ENCODE peak calls at places on chromosomes 16 and 17, in nine cellular contexts. One of them, this sample, is unnamed.
A peak's percentile ranks its signal among the peaks of the same experiment; 100 is the strongest.

GRCh38 chr16:88078111-88078775 is 127.0 kb downstream of the BANP start:
- DNase-seq in pancreas: no peak
- DNase-seq in fibroblast of lung: no peak
- DNase-seq in lung: no peak
- DNase-seq in endothelial cell: no peak
- DNase-seq in tibial artery: no peak
- DNase-seq in AG09319: no peak
- DNase-seq in mammary epithelial cell: no peak
- DNase-seq in neural progenitor cell: no peak
- DNase-seq in this sample: no peak

GRCh38 chr17:43543300-43543699 is 2.8 kb downstream of the ETV4 start:
- DNase-seq in pancreas: no peak
- DNase-seq in neural progenitor cell: peak; percentile 28
- DNase-seq in tibial artery: no peak
- DNase-seq in AG09319: no peak
- DNase-seq in lung: no peak
- DNase-seq in fibroblast of lung: no peak
- DNase-seq in endothelial cell: no peak
- DNase-seq in mammary epithelial cell: no peak
- DNase-seq in this sample: no peak

GRCh38 chr17:47995241-47995935 is 24.5 kb downstream of the CDK5RAP3 start:
- DNase-seq in fibroblast of lung: no peak
- DNase-seq in lung: no peak
- DNase-seq in endothelial cell: peak; percentile 29
- DNase-seq in mammary epithelial cell: no peak
- DNase-seq in pancreas: peak; percentile 85
- DNase-seq in neural progenitor cell: peak; percentile 86
- DNase-seq in tibial artery: no peak
- DNase-seq in AG09319: no peak
- DNase-seq in this sample: no peak

GRCh38 chr17:39899215-39899614 is 19.2 kb downstream of the GSDMB start:
- DNase-seq in pancreas: no peak
- DNase-seq in tibial artery: no peak
- DNase-seq in lung: no peak
- DNase-seq in AG09319: no peak
- DNase-seq in endothelial cell: no peak
- DNase-seq in mammary epithelial cell: no peak
- DNase-seq in fibroblast of lung: no peak
- DNase-seq in neural progenitor cell: no peak
- DNase-seq in this sample: no peak

GRCh38 chr17:49029841-49030240 is 32.7 kb downstream of the IGF2BP1 start:
- DNase-seq in lung: no peak
- DNase-seq in fibroblast of lung: no peak
- DNase-seq in tibial artery: no peak
- DNase-seq in pancreas: no peak
- DNase-seq in endothelial cell: no peak
- DNase-seq in neural progenitor cell: no peak
- DNase-seq in mammary epithelial cell: no peak
- DNase-seq in AG09319: no peak
- DNase-seq in this sample: no peak

GRCh38 chr16:20683812-20684211 is 13.7 kb downstream of the ACSM1 start:
- DNase-seq in lung: no peak
- DNase-seq in fibroblast of lung: no peak
- DNase-seq in AG09319: no peak
- DNase-seq in neural progenitor cell: no peak
- DNase-seq in endothelial cell: no peak
- DNase-seq in mammary epithelial cell: peak; percentile 53
- DNase-seq in tibial artery: no peak
- DNase-seq in pancreas: no peak
- DNase-seq in this sample: no peak

GRCh38 chr17:64146418-64147109 is 16.6 kb upstream of the ERN1 start:
- DNase-seq in lung: peak; percentile 64
- DNase-seq in tibial artery: peak; percentile 87
- DNase-seq in pancreas: peak; percentile 71
- DNase-seq in endothelial cell: peak; percentile 26
- DNase-seq in neural progenitor cell: peak; percentile 76
- DNase-seq in AG09319: peak; percentile 27
- DNase-seq in mammary epithelial cell: peak; percentile 80
- DNase-seq in fibroblast of lung: peak; percentile 83
- DNase-seq in this sample: no peak

GRCh38 chr17:51660266-51660665 is 399.9 kb downstream of the UTP18 start:
- DNase-seq in AG09319: no peak
- DNase-seq in tibial artery: no peak
- DNase-seq in fibroblast of lung: no peak
- DNase-seq in neural progenitor cell: no peak
- DNase-seq in lung: no peak
- DNase-seq in mammary epithelial cell: no peak
- DNase-seq in endothelial cell: no peak
- DNase-seq in pancreas: no peak
- DNase-seq in this sample: no peak

GRCh38 chr17:44927696-44928095 is 12.4 kb upstream of the GFAP start:
- DNase-seq in AG09319: no peak
- DNase-seq in pancreas: no peak
- DNase-seq in mammary epithelial cell: no peak
- DNase-seq in lung: no peak
- DNase-seq in endothelial cell: no peak
- DNase-seq in fibroblast of lung: no peak
- DNase-seq in tibial artery: peak; percentile 44
- DNase-seq in neural progenitor cell: no peak
- DNase-seq in this sample: no peak

GRCh38 chr17:51351890-51352289 is 91.5 kb downstream of the UTP18 start:
- DNase-seq in mammary epithelial cell: no peak
- DNase-seq in lung: no peak
- DNase-seq in fibroblast of lung: peak; percentile 23
- DNase-seq in pancreas: no peak
- DNase-seq in AG09319: no peak
- DNase-seq in neural progenitor cell: no peak
- DNase-seq in tibial artery: peak; percentile 72
- DNase-seq in endothelial cell: no peak
- DNase-seq in this sample: no peak

GRCh38 chr17:70819183-70819582 is 649.9 kb downstream of the KCNJ2 start:
- DNase-seq in tibial artery: no peak
- DNase-seq in fibroblast of lung: no peak
- DNase-seq in pancreas: no peak
- DNase-seq in mammary epithelial cell: no peak
- DNase-seq in endothelial cell: no peak
- DNase-seq in lung: no peak
- DNase-seq in neural progenitor cell: no peak
- DNase-seq in AG09319: no peak
- DNase-seq in this sample: no peak

DNA sequence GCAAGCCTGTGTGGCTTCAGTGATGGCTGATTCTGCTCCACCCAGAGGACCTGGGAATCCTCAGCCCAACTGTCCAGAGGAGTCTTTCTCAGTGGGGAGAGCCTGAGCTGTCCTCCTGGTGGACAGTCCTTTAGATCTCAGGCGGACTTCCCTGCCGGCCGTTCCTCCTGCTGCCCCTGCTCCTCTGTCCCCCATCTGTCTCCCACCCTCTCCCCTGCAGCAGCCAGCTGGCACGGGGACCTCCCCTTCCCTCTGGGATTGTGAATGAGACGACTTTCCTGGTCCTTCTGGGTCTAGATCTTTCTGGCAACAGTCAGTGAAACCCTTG is 279.7 kb downstream of the SEC14L1 start:
- DNase-seq in endothelial cell: no peak
- DNase-seq in AG09319: no peak
- DNase-seq in fibroblast of lung: no peak
- DNase-seq in tibial artery: no peak
- DNase-seq in neural progenitor cell: no peak
- DNase-seq in pancreas: no peak
- DNase-seq in mammary epithelial cell: no peak
- DNase-seq in lung: no peak
- DNase-seq in this sample: no peak
- TF ChIP-seq CTCF in endothelial cell: no peak
- TF ChIP-seq CTCF in AG09319: peak; percentile 0
- TF ChIP-seq CTCF in fibroblast of lung: no peak
- TF ChIP-seq CTCF in tibial artery: no peak
- TF ChIP-seq CTCF in neural progenitor cell: no peak
- TF ChIP-seq CTCF in pancreas: no peak
- TF ChIP-seq CTCF in mammary epithelial cell: no peak
- TF ChIP-seq CTCF in lung: no peak
- TF ChIP-seq CTCF in this sample: peak; percentile 7

GRCh38 chr17:76588182-76588581 is 2.5 kb upstream of the ST6GALNAC2 start:
- DNase-seq in tibial artery: no peak
- DNase-seq in fibroblast of lung: no peak
- DNase-seq in mammary epithelial cell: no peak
- DNase-seq in AG09319: no peak
- DNase-seq in pancreas: no peak
- DNase-seq in endothelial cell: no peak
- DNase-seq in neural progenitor cell: no peak
- DNase-seq in lung: no peak
- DNase-seq in this sample: no peak

GRCh38 chr17:76585048-76585648 is 512 bp downstream of the ST6GALNAC2 start:
- DNase-seq in lung: no peak
- DNase-seq in fibroblast of lung: no peak
- DNase-seq in pancreas: no peak
- DNase-seq in tibial artery: no peak
- DNase-seq in AG09319: no peak
- DNase-seq in mammary epithelial cell: peak; percentile 63
- DNase-seq in neural progenitor cell: peak; percentile 70
- DNase-seq in endothelial cell: peak; percentile 30
- DNase-seq in this sample: no peak

GRCh38 chr17:76584427-76585047 is 1.1 kb downstream of the ST6GALNAC2 start:
- DNase-seq in fibroblast of lung: no peak
- DNase-seq in endothelial cell: no peak
- DNase-seq in pancreas: no peak
- DNase-seq in neural progenitor cell: peak; percentile 60
- DNase-seq in tibial artery: no peak
- DNase-seq in AG09319: no peak
- DNase-seq in lung: no peak
- DNase-seq in mammary epithelial cell: peak; percentile 65
- DNase-seq in this sample: no peak

GRCh38 chr17:76586741-76587487 is 1.3 kb upstream of the ST6GALNAC2 start:
- DNase-seq in fibroblast of lung: no peak
- DNase-seq in mammary epithelial cell: peak; percentile 73
- DNase-seq in tibial artery: no peak
- DNase-seq in AG09319: no peak
- DNase-seq in endothelial cell: no peak
- DNase-seq in neural progenitor cell: peak; percentile 67
- DNase-seq in lung: no peak
- DNase-seq in pancreas: no peak
- DNase-seq in this sample: no peak

DNA sequence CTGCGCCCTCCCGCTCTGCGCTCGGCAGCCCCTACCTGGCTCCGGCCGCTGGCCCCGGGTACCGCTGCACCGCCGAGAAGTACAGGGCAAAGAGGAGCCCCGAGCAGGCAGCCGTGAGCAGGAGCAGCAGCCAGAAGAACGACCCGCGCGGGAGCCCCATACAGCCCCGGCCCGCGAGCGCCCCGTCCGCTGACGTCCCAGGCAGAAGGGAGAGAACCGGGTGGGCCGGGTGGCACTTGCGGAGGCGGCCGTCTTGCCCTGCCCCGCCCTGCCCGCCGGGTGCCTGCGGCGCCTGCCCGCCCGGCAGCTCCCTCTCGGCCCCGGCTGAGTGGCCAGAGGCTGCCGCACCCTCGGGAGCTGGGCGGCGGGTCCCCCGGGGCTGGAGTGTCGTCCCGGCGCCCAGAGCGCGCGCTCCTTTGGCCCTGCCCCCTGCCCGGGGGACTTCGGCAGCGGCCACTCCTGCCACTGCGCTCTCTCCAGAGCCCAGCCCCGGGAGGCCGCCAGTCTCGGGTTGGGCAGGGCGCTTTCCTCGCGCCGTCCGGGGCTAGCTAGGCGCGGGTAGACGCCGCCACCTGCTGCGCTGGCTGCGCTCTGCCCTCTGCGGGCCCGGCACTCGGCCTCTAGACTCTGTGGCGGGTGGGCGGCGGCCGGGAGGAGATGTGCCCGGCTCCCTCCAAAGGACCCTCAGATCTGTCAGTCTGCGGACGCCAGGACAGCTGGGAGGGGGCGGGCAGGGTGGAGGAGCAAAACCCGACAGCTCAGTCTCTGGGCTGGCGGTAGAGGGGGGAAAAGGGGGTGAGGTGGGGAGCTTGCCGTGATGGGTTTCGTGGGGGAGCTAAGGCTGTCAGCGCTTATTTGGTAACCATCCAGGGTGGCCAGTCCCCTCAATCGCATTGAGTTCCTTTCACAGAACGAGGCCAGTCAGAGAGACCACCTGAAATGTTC is at the start of gene ST6GALNAC2:
- DNase-seq in AG09319: no peak
- DNase-seq in lung: peak; percentile 82
- DNase-seq in endothelial cell: peak; percentile 49
- DNase-seq in fibroblast of lung: peak; percentile 41
- DNase-seq in tibial artery: peak; percentile 73
- DNase-seq in mammary epithelial cell: peak; percentile 89
- DNase-seq in neural progenitor cell: peak; percentile 70
- DNase-seq in pancreas: peak; percentile 76
- DNase-seq in this sample: no peak
- TF ChIP-seq CTCF in AG09319: peak; percentile 25
- TF ChIP-seq CTCF in lung: peak; percentile 29
- TF ChIP-seq CTCF in endothelial cell: no peak
- TF ChIP-seq CTCF in fibroblast of lung: no peak
- TF ChIP-seq CTCF in tibial artery: no peak
- TF ChIP-seq CTCF in mammary epithelial cell: peak; percentile 17
- TF ChIP-seq CTCF in neural progenitor cell: no peak
- TF ChIP-seq CTCF in pancreas: no peak
- TF ChIP-seq CTCF in this sample: peak; percentile 17

GRCh38 chr17:76683011-76683755 is 27.6 kb downstream of the MXRA7 start:
- DNase-seq in fibroblast of lung: no peak
- DNase-seq in mammary epithelial cell: no peak
- DNase-seq in neural progenitor cell: peak; percentile 64
- DNase-seq in tibial artery: no peak
- DNase-seq in pancreas: no peak
- DNase-seq in AG09319: no peak
- DNase-seq in endothelial cell: no peak
- DNase-seq in lung: no peak
- DNase-seq in this sample: no peak
- TF ChIP-seq CTCF in fibroblast of lung: no peak
- TF ChIP-seq CTCF in mammary epithelial cell: no peak
- TF ChIP-seq CTCF in neural progenitor cell: peak; percentile 58
- TF ChIP-seq CTCF in tibial artery: no peak
- TF ChIP-seq CTCF in pancreas: no peak
- TF ChIP-seq CTCF in AG09319: no peak
- TF ChIP-seq CTCF in endothelial cell: peak; percentile 24
- TF ChIP-seq CTCF in lung: no peak
- TF ChIP-seq CTCF in this sample: no peak

DNA sequence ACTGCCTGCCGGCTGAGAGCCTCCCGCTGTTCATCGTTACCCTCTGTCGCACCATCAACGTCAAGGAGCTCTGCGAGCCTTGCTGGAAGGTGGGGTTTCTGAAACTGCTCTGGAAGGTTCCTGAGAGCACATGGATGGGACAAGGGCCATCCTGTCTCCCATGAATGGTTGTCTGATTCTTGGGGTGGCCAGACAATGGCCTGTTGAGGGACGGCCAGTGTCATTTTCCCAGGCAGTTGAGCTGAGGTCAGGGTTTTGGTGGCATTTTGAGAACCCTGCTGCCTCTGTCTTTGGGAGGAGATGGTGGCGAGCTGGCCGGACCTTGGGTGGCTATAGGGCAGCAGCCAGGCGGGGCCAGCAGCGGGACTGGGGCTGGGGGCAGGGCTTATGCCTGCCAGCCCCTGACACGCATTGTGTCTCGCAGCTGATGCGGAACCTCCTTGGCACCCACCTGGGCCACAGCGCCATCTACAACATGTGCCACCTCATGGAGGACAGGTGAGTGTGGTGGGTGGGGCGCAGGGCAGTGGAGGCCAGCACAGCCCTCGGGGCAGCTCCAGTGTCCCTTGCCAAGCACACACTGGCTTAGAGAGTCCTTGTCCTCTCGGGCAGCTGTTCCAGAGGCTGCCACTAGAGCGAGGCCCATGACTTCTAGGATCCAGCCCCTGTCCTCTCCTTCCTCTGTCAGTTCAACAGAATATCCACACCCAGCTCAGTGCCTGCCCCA is 9.1 kb downstream of the TSC2 start:
- DNase-seq in endothelial cell: no peak
- DNase-seq in AG09319: no peak
- DNase-seq in pancreas: no peak
- DNase-seq in mammary epithelial cell: no peak
- DNase-seq in fibroblast of lung: no peak
- DNase-seq in lung: no peak
- DNase-seq in tibial artery: no peak
- DNase-seq in neural progenitor cell: peak; percentile 59
- DNase-seq in this sample: no peak
- TF ChIP-seq CTCF in endothelial cell: no peak
- TF ChIP-seq CTCF in AG09319: peak; percentile 7
- TF ChIP-seq CTCF in pancreas: no peak
- TF ChIP-seq CTCF in mammary epithelial cell: peak; percentile 34
- TF ChIP-seq CTCF in fibroblast of lung: no peak
- TF ChIP-seq CTCF in lung: no peak
- TF ChIP-seq CTCF in tibial artery: no peak
- TF ChIP-seq CTCF in neural progenitor cell: peak; percentile 37
- TF ChIP-seq CTCF in this sample: no peak

This sample was measured in AG04449.